ENCODE peak calls at places on chromosomes 6 and 20, in five cellular contexts. M is effector memory CD4-positive, alpha-beta T cell; Q is A549; W is heart left ventricle; A is PC-3. C is an unnamed sample. For H3K9me3, the result is how much of the 10 kb centered on the place peaks cover.

GRCh38 chr6:149055195-149055899 is 262.2 kb upstream of the TAB2 start:
- DNase-seq in M (no peak), Q (no peak), W (no peak), A (no peak), C (no peak)

GRCh38 chr6:49553353-49553752 is 2.9 kb downstream of the C6orf141 start:
- DNase-seq in M (no peak), Q (peak), W (no peak), A (peak), C (no peak)

GRCh38 chr6:122894791-122895190 is 101.2 kb upstream of the CLVS2 start:
- DNase-seq in M (no peak), Q (no peak), W (no peak), A (no peak), C (no peak)

GRCh38 chr6:22764521-22764920 is 195.2 kb downstream of the HDGFL1 start:
- DNase-seq in M (no peak), Q (no peak), W (no peak), A (peak), C (no peak)

GRCh38 chr6:75203721-75204120 is 2.1 kb downstream of the COL12A1 start:
- DNase-seq in M (no peak), Q (no peak), W (no peak), A (peak), C (no peak)

GRCh38 chr6:156833755-156834154 is 56.6 kb downstream of the ARID1B start:
- DNase-seq in M (no peak), Q (no peak), W (no peak), A (no peak), C (no peak)

GRCh38 chr6:137200288-137200687 is 18.9 kb downstream of the IFNGR1 start:
- DNase-seq in M (no peak), Q (no peak), W (no peak), A (no peak), C (no peak)

GRCh38 chr6:121999458-122000065 is 399.9 kb upstream of the HSF2 start:
- DNase-seq in M (no peak), Q (no peak), W (no peak), A (no peak), C (no peak)

GRCh38 chr6:170209354-170210025 is 81.4 kb downstream of the DLL1 start:
- DNase-seq in M (no peak), Q (no peak), W (peak), A (no peak), C (peak)

GRCh38 chr6:15997751-15998388 is 131.0 kb upstream of the MYLIP start:
- DNase-seq in M (no peak), Q (no peak), W (no peak), A (no peak), C (no peak)

GRCh38 chr6:43910638-43911353 is 140.8 kb downstream of the VEGFA start:
- DNase-seq in M (no peak), Q (peak), W (no peak), A (no peak), C (no peak)

GRCh38 chr6:111032493-111033140 is 50.8 kb downstream of the RPF2 start:
- DNase-seq in M (no peak), Q (no peak), W (no peak), A (no peak), C (no peak)

GRCh38 chr6:52517502-52518278 is 59.2 kb downstream of the TRAM2 start:
- DNase-seq in M (no peak), Q (peak), W (peak), A (peak), C (no peak)

GRCh38 chr6:35258336-35258735 is 1.2 kb upstream of the ZNF76 start:
- DNase-seq in M (no peak), Q (no peak), W (no peak), A (no peak), C (no peak)

GRCh38 chr6:32952817-32953739 is at the start of gene HLA-DMA:
- DNase-seq in M (peak), Q (peak), W (peak), A (peak), C (peak)
- H3K4me3 ChIP-seq in M (peak), Q (no peak), W (peak), A (no peak), C (peak)

GRCh38 chr6:135722182-135722581 is 129.3 kb upstream of the PDE7B start:
- DNase-seq in M (no peak), Q (peak), W (no peak), A (peak), C (no peak)
- H3K27ac ChIP-seq in M (no peak), Q (peak), W (no peak), A (peak), C (no peak)

DNA sequence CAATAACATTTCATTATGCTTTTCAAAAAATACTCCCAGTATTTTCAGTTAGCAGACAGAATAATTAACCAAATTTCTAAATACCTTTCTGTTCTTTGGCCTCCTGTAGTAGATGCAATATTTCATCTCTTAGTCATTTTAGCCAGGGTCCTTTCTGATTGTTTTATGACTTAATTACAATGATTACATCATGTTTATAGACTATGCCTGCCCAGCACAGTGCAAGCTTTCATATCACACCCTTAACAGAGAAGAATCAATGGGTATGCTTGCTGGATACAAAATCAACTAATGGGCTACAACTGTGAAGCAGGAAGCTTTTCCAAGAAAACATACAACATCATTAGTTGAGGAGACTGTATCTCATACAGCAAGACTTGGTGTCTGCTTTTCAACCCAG is 119.8 kb upstream of the NRSN1 start:
- DNase-seq in M (no peak), Q (no peak), W (no peak), A (no peak), C (no peak)
- H3K9me3 ChIP-seq in M (under half), Q (under half), W (under half), A (under half), C (under half)

GRCh38 chr20:40682104-40683045 is 6.7 kb downstream of the MAFB start:
- DNase-seq in M (no peak), Q (no peak), W (no peak), A (no peak), C (peak)

GRCh38 chr20:40683894-40684268 is 5.2 kb downstream of the MAFB start:
- DNase-seq in M (no peak), Q (no peak), W (no peak), A (no peak), C (no peak)

GRCh38 chr20:40685349-40685748 is 3.7 kb downstream of the MAFB start:
- DNase-seq in M (no peak), Q (no peak), W (no peak), A (no peak), C (no peak)

GRCh38 chr20:40681684-40682083 is 7.4 kb downstream of the MAFB start:
- DNase-seq in M (no peak), Q (no peak), W (no peak), A (no peak), C (no peak)

DNA sequence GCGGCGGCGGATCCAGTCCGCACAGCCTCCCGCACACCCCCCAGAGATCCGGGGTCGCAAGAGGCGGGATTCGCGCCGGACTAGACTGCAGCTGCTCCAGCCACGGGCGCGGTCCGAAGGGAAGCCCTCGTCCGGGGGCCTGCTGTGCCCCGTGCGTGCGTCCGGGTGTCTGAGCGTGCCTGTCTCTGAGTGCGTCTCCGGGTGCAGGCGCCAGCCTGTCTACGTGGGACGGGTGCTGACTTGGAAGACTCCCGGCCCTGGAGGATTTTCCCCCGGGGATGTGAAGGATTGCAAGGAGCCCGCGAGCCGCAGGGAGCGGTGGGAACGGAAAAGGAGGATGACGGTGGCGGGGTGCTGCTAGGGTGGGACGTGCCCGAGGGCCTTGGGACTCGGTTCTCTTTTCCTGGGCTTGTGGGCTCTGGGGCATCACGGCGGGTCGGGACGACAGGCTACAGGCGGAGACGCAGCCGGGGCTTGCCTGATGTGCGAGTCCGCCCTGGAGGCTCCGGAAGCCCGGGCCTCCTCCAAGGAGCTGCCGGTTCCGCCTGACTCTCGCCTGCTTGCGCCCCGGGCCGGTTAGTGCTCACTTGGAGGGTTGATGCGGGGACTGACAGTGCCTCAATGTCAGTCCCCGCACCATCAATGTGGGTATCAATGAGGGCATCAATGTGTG is 5.7 kb downstream of the MAFB start:
- DNase-seq in M (no peak), Q (no peak), W (peak), A (no peak), C (peak)
- H3K4me3 ChIP-seq in M (no peak), Q (peak), W (peak), A (no peak), C (peak)

DNA sequence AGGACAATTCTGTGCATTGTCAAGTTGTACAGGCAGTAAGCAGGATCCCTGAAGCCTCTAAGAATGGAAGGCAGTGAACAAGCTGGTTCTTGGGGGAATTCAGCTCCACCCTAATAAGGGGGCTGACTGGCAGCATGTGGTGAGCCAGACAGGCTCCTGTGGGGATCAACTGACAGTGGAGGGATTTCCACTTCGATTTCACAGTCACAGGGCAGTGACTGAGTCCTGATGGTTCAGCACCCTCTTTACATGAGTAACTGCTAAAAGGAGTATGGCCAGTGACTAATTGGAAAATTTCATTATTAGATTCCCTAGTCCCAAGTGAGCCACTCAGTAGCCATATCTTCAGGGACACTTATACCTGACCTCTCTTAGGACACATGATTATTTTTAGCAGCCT is 78.4 kb downstream of the NDUFAF5 start:
- DNase-seq in M (no peak), Q (no peak), W (no peak), A (no peak), C (no peak)
- H3K27ac ChIP-seq in M (no peak), Q (no peak), W (no peak), A (no peak), C (no peak)

DNA sequence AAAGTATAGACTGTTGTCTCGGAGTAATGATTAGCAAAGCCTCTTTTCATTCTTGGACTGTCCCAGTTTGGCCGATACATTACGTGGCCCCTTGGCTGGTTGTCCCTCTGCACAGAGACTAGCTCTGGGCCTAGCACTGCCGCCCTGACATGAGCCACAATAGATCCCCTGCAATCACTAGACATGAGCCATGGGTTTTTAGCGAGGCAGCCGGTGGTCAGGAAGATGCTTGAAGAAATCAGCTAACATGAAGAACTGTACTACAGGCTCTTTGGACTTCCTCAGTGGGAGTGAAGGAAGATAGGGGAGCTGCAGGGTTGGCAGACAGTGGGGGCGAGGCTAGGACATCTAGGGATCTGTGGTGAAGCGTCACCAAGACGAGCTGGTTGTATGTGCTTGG is 11.0 kb downstream of the DUSP22 start:
- DNase-seq in M (no peak), Q (no peak), W (no peak), A (no peak), C (peak)
- H3K9me3 ChIP-seq in M (under half), Q (under half), W (under half), A (under half), C (under half)

C was measured in upper lobe of right lung.